ENCODE peak calls at places on chromosomes 2 and 18, in nine cellular contexts. T is heart right ventricle; D is PC-9; N is spleen; B is lower lobe of right lung; Y is effector memory CD4-positive, alpha-beta T cell; F is HCT116; R is GM23248; W is IMR-90. M is an unnamed sample.

GRCh38 chr2:14583059-14583458 is 49.5 kb upstream of the LRATD1 start:
- DNase-seq in N (no peak), F (no peak), Y (no peak), D (no peak), R (no peak), T (no peak), B (no peak), W (no peak), M (no peak)

GRCh38 chr18:48319796-48320638 is 89.2 kb downstream of the ZBTB7C start:
- DNase-seq in W (peak; percentile 35), F (no peak), R (peak; percentile 58), D (no peak), B (no peak), N (no peak), T (no peak), Y (no peak), M (no peak)

GRCh38 chr2:45755585-45756330 is 104.3 kb downstream of the PRKCE start:
- DNase-seq in T (no peak), R (peak; percentile 97), F (no peak), N (no peak), B (no peak), W (peak; percentile 90), D (no peak), Y (no peak), M (no peak)

GRCh38 chr18:46343940-46344372 is 239.8 kb downstream of the HAUS1 start:
- DNase-seq in B (peak; percentile 61), N (peak; percentile 88), W (no peak), F (no peak), R (no peak), T (peak; percentile 44), Y (peak; percentile 34), D (no peak), M (peak; percentile 91)

GRCh38 chr2:219429958-219430586 is 4.6 kb upstream of the SPEG start:
- DNase-seq in B (no peak), W (no peak), R (no peak), D (no peak), Y (no peak), N (no peak), T (no peak), F (no peak), M (no peak)

GRCh38 chr18:181711-182110 is 23.4 kb downstream of the USP14 start:
- DNase-seq in F (no peak), N (no peak), W (no peak), B (no peak), D (no peak), R (no peak), Y (no peak), T (no peak), M (no peak)

GRCh38 chr2:58739033-58739432 is 497.9 kb upstream of the FANCL start:
- DNase-seq in D (no peak), W (no peak), N (no peak), F (no peak), Y (no peak), B (no peak), R (peak; percentile 18), T (no peak), M (no peak)

GRCh38 chr18:40133253-40133652 is 1821.8 kb upstream of the PIK3C3 start:
- DNase-seq in F (no peak), R (no peak), N (no peak), W (no peak), B (no peak), D (no peak), T (no peak), Y (no peak), M (no peak)

GRCh38 chr2:227884511-227884947 is 13.1 kb downstream of the DAW1 start:
- DNase-seq in N (peak; percentile 86), W (peak; percentile 72), Y (peak; percentile 48), R (peak; percentile 68), D (peak; percentile 42), B (peak; percentile 84), T (peak; percentile 32), F (peak; percentile 73), M (peak; percentile 81)

GRCh38 chr18:74507120-74507881 is 11.1 kb downstream of the CNDP2 start:
- DNase-seq in D (no peak), B (no peak), T (no peak), Y (no peak), W (no peak), F (no peak), R (no peak), N (peak; percentile 66), M (no peak)

GRCh38 chr18:74507927-74508326 is 11.8 kb downstream of the CNDP2 start:
- DNase-seq in N (peak; percentile 67), D (no peak), R (no peak), T (no peak), Y (no peak), W (no peak), B (no peak), F (no peak), M (no peak)

GRCh38 chr18:74505776-74506175 is 9.6 kb downstream of the CNDP2 start:
- DNase-seq in W (no peak), B (no peak), T (no peak), Y (no peak), N (peak; percentile 75), R (no peak), D (no peak), F (no peak), M (no peak)

GRCh38 chr18:74508366-74508765 is 12.2 kb downstream of the CNDP2 start:
- DNase-seq in R (no peak), W (no peak), F (no peak), T (no peak), D (no peak), N (peak; percentile 35), B (no peak), Y (no peak), M (no peak)

GRCh38 chr18:74506405-74507119 is 10.4 kb downstream of the CNDP2 start:
- DNase-seq in N (no peak), B (no peak), D (no peak), R (no peak), F (no peak), T (no peak), Y (no peak), W (peak; percentile 36), M (no peak)
- H3K36me3 ChIP-seq in N (peaks cover 82% of the 10 kb centered on the region), B (peaks cover 98% of the 10 kb centered on the region), D (peaks cover 19% of the 10 kb centered on the region), R (peaks cover 9% of the 10 kb centered on the region), F (peaks cover 34% of the 10 kb centered on the region), T (peaks cover 100% of the 10 kb centered on the region), Y (peaks cover 79% of the 10 kb centered on the region), W (peaks cover 66% of the 10 kb centered on the region), M (peaks cover 18% of the 10 kb centered on the region)

GRCh38 chr18:57422313-57422872 is 12.8 kb upstream of the ONECUT2 start:
- DNase-seq in B (no peak), R (no peak), T (no peak), F (no peak), W (no peak), N (no peak), D (no peak), Y (no peak), M (no peak)

GRCh38 chr18:57425096-57425495 is 10.1 kb upstream of the ONECUT2 start:
- DNase-seq in Y (no peak), T (no peak), B (no peak), N (no peak), D (no peak), R (no peak), F (no peak), W (no peak), M (no peak)

GRCh38 chr18:57427429-57428181 is 7.6 kb upstream of the ONECUT2 start:
- DNase-seq in F (no peak), W (no peak), Y (no peak), R (peak; percentile 4), D (no peak), B (no peak), N (peak; percentile 83), T (no peak), M (no peak)

GRCh38 chr18:57426187-57426586 is 9.0 kb upstream of the ONECUT2 start:
- DNase-seq in N (no peak), F (no peak), T (no peak), Y (no peak), W (no peak), B (no peak), R (no peak), D (no peak), M (peak; percentile 96)

GRCh38 chr18:57423821-57424220 is 11.4 kb upstream of the ONECUT2 start:
- DNase-seq in W (no peak), F (no peak), R (no peak), B (no peak), Y (no peak), N (no peak), T (no peak), D (no peak), M (no peak)
- H3K4me1 ChIP-seq in W (no peaks in the 10 kb centered on the region), F (no peaks in the 10 kb centered on the region), R (no peaks in the 10 kb centered on the region), B (peaks cover 6% of the 10 kb centered on the region), Y (peaks cover 10% of the 10 kb centered on the region), N (no peaks in the 10 kb centered on the region), T (peaks cover 10% of the 10 kb centered on the region), D (no peaks in the 10 kb centered on the region), M (peaks cover 36% of the 10 kb centered on the region)

DNA sequence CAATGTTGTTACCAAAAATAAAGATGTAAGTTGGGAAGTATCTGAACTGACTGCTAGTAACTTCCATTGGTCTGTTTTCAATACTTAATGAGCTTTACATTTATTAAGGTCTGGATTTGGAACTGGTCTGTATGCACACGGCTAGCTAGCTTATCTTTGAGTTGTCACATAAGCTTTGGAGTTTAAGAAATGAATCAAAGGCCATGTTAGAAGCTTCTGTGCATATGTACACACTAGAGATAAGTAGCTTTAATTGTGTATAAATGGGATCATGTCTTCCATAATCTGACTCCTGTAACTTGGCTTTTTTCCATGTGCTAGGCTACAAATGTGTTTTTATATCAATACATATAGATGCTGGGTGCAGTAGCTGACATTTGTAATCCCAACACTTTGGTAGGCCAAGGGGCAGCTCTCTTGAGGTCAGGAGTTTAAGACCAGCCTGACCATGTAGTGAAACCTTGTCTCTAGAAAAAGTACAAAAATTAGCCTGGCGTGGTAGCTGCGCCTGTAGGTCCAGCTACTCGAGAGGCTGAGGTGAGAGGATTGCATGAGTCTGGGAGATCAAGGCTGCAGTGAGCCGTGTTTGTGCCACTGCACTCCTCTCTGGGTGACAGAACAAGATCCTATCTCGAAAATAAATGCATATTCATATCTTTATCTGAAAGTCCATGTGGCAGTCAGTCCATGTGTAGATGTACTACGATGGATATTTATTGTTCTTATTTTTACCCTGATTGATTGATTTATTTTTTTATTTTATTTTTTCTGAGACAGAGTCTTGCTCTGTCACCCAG is 27.2 kb downstream of the ATIC start:
- DNase-seq in Y (no peak), T (no peak), B (no peak), D (no peak), F (no peak), W (no peak), N (no peak), R (no peak), M (no peak)
- H3K36me3 ChIP-seq in Y (peaks cover 59% of the 10 kb centered on the region), T (peaks cover 87% of the 10 kb centered on the region), B (peaks cover 87% of the 10 kb centered on the region), D (peaks cover 77% of the 10 kb centered on the region), F (peaks cover 57% of the 10 kb centered on the region), W (peaks cover 29% of the 10 kb centered on the region), N (peaks cover 76% of the 10 kb centered on the region), R (peaks cover 55% of the 10 kb centered on the region), M (peaks cover 25% of the 10 kb centered on the region)

GRCh38 chr2:3098231-3098630 is 279.4 kb downstream of the EIPR1 start:
- DNase-seq in B (no peak), D (no peak), F (no peak), R (no peak), W (no peak), N (peak; percentile 27), T (no peak), Y (no peak), M (no peak)
- H3K4me1 ChIP-seq in B (no peaks in the 10 kb centered on the region), D (no peaks in the 10 kb centered on the region), F (no peaks in the 10 kb centered on the region), R (no peaks in the 10 kb centered on the region), W (no peaks in the 10 kb centered on the region), N (no peaks in the 10 kb centered on the region), T (no peaks in the 10 kb centered on the region), Y (no peaks in the 10 kb centered on the region), M (no peaks in the 10 kb centered on the region)

GRCh38 chr2:64551851-64552250 is 27.7 kb downstream of the AFTPH start:
- DNase-seq in T (no peak), W (no peak), B (no peak), F (no peak), R (no peak), D (no peak), N (no peak), Y (no peak), M (no peak)
- H3K36me3 ChIP-seq in T (no peaks in the 10 kb centered on the region), W (peaks cover 4% of the 10 kb centered on the region), B (peaks cover 20% of the 10 kb centered on the region), F (no peaks in the 10 kb centered on the region), R (peaks cover 9% of the 10 kb centered on the region), D (peaks cover 11% of the 10 kb centered on the region), N (no peaks in the 10 kb centered on the region), Y (no peaks in the 10 kb centered on the region), M (no peaks in the 10 kb centered on the region)